ENCODE peak calls at places on chromosomes 11 and 22, in six cellular contexts. Q is SK-N-SH, Z is IMR-90, T is fibroblast of the aortic adventitia, P is HFFc6, I is H1. B is an unnamed sample.
A peak's percentile ranks its signal among the peaks of the same experiment; 100 is the strongest.

GRCh38 chr11:134034496-134035381 is 34.1 kb upstream of the JAM3 start:
- DNase-seq in T (no peak), Q (no peak), I (no peak), P (peak; percentile 48), Z (no peak), B (no peak)

GRCh38 chr11:128291835-128292234 is 295.5 kb downstream of the ETS1 start:
- DNase-seq in P (no peak), I (no peak), Q (no peak), T (no peak), Z (no peak), B (no peak)

GRCh38 chr11:34650528-34650927 is 29.6 kb downstream of the EHF start:
- DNase-seq in P (no peak), I (no peak), Q (no peak), T (peak; percentile 43), Z (peak; percentile 22), B (no peak)

GRCh38 chr11:124938970-124939369 is 3.1 kb upstream of the HEPACAM start:
- DNase-seq in T (no peak), Z (no peak), I (no peak), P (no peak), Q (no peak), B (no peak)

GRCh38 chr11:23585700-23586099 is 725.4 kb upstream of the CCDC179 start:
- DNase-seq in Q (no peak), I (no peak), T (no peak), Z (no peak), P (no peak), B (no peak)

GRCh38 chr11:1192741-1193325 is 30.0 kb upstream of the MUC5B start:
- DNase-seq in P (no peak), Z (no peak), T (no peak), Q (peak; percentile 7), I (no peak), B (no peak)

GRCh38 chr11:123545726-123546125 is 108.7 kb downstream of the SCN3B start:
- DNase-seq in P (no peak), T (peak; percentile 35), I (no peak), Q (no peak), Z (no peak), B (no peak)

GRCh38 chr22:39718206-39718605 is 147.7 kb downstream of the CACNA1I start:
- DNase-seq in I (no peak), Z (no peak), T (no peak), Q (no peak), P (no peak), B (no peak)

GRCh38 chr22:39144101-39144815 is 8.2 kb downstream of the CBX7 start:
- DNase-seq in P (peak; percentile 10), Q (no peak), T (peak; percentile 43), I (no peak), Z (peak; percentile 30), B (no peak)

GRCh38 chr11:75371930-75372876 is 20.7 kb upstream of the ARRB1 start:
- DNase-seq in Z (no peak), P (peak; percentile 39), Q (no peak), T (peak; percentile 60), I (no peak), B (no peak)

GRCh38 chr11:125165111-125165663 is 636 bp downstream of the PKNOX2 start:
- DNase-seq in P (no peak), Z (peak; percentile 24), I (peak; percentile 73), Q (peak; percentile 81), T (peak; percentile 30), B (no peak)

GRCh38 chr11:115141715-115142114 is 362.5 kb downstream of the CADM1 start:
- DNase-seq in I (no peak), P (no peak), Q (no peak), Z (no peak), T (no peak), B (no peak)

GRCh38 chr11:118928870-118929495 is 3.3 kb upstream of the BCL9L start:
- DNase-seq in T (peak; percentile 61), Z (peak; percentile 41), P (no peak), Q (peak; percentile 80), I (peak; percentile 80), B (no peak)

GRCh38 chr22:41197808-41198585 is 7.1 kb upstream of the L3MBTL2 start:
- DNase-seq in P (peak; percentile 28), Z (no peak), I (no peak), T (peak; percentile 32), Q (peak; percentile 48), B (no peak)

GRCh38 chr11:10072142-10072541 is 221.9 kb downstream of the SBF2 start:
- DNase-seq in P (peak; percentile 9), T (peak; percentile 52), I (no peak), Q (no peak), Z (peak; percentile 92), B (no peak)

GRCh38 chr11:103805688-103806009 is 230.8 kb upstream of the DDI1 start:
- DNase-seq in I (no peak), Z (no peak), Q (no peak), P (no peak), T (no peak), B (no peak)

GRCh38 chr11:112290462-112290894 is 29.8 kb upstream of the PLET1 start:
- DNase-seq in T (peak; percentile 21), P (no peak), I (no peak), Q (no peak), Z (no peak), B (no peak)

GRCh38 chr22:30606455-30607299 is at the start of gene TCN2:
- DNase-seq in I (peak; percentile 91), Z (peak; percentile 77), T (peak; percentile 59), Q (peak; percentile 80), P (peak; percentile 65), B (no peak)

GRCh38 chr11:68261006-68261405 is 10.8 kb downstream of the C11orf24 start:
- DNase-seq in I (no peak), Z (no peak), T (no peak), P (no peak), Q (no peak), B (no peak)

GRCh38 chr11:79437981-79438630 is 2.7 kb downstream of the TENM4 start:
- DNase-seq in I (no peak), Q (peak; percentile 67), T (peak; percentile 68), Z (peak; percentile 63), P (peak; percentile 69), B (no peak)

GRCh38 chr22:31269892-31270574 is 22.3 kb downstream of the PIK3IP1 start:
- DNase-seq in T (no peak), Q (no peak), I (no peak), P (no peak), Z (no peak), B (no peak)

GRCh38 chr11:65429069-65429681 is 6.6 kb downstream of the NEAT1 start:
- DNase-seq in P (peak; percentile 72), Z (peak; percentile 76), Q (no peak), I (no peak), T (peak; percentile 87), B (no peak)

GRCh38 chr11:119371778-119372182 is 9.7 kb downstream of the USP2 start:
- DNase-seq in T (no peak), Q (peak; percentile 44), P (no peak), I (no peak), Z (no peak), B (no peak)

GRCh38 chr22:42320463-42321416 is 50.3 kb upstream of the TCF20 start:
- DNase-seq in I (no peak), P (no peak), Z (no peak), Q (no peak), T (no peak), B (no peak)

GRCh38 chr11:44300881-44301855 is 8.8 kb downstream of the ALX4 start:
- DNase-seq in Q (no peak), P (peak; percentile 17), T (no peak), Z (no peak), I (no peak), B (peak; percentile 58)

DNA sequence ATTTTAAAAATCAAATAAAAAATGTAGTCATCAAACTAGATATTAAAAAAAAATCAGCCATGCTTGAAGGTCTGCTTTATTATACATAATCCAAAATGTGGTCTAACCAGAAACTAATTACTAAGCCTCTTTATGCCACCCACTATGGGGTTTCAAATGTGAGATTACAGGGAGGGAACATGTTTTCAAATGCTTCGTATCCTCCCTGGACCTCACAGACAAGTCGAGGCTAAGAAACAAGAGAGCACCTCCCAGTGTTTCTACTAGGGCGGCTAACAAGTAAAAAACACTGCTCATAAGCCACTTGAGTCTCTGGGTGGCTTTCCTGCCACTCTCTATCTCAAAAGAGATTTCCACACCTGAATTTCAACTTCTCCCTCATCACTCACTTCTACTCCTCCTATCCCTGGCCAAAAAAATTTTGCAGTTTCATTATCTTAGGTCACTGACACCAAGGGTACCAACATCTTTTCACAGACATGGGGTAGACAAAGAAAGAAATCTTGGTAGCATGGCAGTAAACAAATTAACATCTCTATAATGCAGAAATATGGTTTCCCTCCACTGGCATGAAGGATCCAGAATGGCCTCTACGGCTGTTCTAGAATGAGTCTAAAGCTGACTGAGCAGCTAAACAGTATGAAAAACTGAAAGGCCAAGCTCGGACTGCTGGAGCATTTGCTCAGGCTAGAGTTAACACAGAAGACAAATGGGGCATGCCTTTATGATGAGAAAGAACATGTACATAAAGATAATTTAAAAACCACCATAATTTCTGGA is 50.9 kb downstream of the PITPNB start:
- DNase-seq in T (no peak), I (no peak), Z (no peak), Q (no peak), P (no peak), B (no peak)
- TF ChIP-seq CTCF in T (no peak), I (no peak), Z (no peak), Q (no peak), P (no peak), B (no peak)

GRCh38 chr22:49979587-49980264 is 19.2 kb downstream of the PIM3 start:
- DNase-seq in I (peak; percentile 57), P (peak; percentile 31), Q (peak; percentile 64), T (peak; percentile 44), Z (no peak), B (no peak)

GRCh38 chr22:49977578-49977977 is 17.0 kb downstream of the PIM3 start:
- DNase-seq in Q (peak; percentile 7), Z (no peak), P (no peak), T (no peak), I (no peak), B (no peak)

GRCh38 chr22:49986325-49986724 is 25.8 kb downstream of the PIM3 start:
- DNase-seq in Q (no peak), Z (no peak), T (no peak), P (no peak), I (no peak), B (no peak)

GRCh38 chr22:49983148-49984042 is 22.8 kb downstream of the PIM3 start:
- DNase-seq in Q (peak; percentile 69), P (no peak), I (peak; percentile 83), T (no peak), Z (no peak), B (no peak)
- TF ChIP-seq CTCF in Q (peak; percentile 24), P (peak; percentile 66), I (peak; percentile 70), T (peak; percentile 37), Z (peak; percentile 28), B (peak; percentile 48)

GRCh38 chr11:47186937-47187681 is 875 bp upstream of the PACSIN3 start:
- DNase-seq in Z (peak; percentile 54), P (no peak), T (peak; percentile 60), I (peak; percentile 77), Q (peak; percentile 72), B (no peak)
- TF ChIP-seq CTCF in Z (no peak), P (peak; percentile 24), T (no peak), I (no peak), Q (no peak), B (peak; percentile 17)

DNA sequence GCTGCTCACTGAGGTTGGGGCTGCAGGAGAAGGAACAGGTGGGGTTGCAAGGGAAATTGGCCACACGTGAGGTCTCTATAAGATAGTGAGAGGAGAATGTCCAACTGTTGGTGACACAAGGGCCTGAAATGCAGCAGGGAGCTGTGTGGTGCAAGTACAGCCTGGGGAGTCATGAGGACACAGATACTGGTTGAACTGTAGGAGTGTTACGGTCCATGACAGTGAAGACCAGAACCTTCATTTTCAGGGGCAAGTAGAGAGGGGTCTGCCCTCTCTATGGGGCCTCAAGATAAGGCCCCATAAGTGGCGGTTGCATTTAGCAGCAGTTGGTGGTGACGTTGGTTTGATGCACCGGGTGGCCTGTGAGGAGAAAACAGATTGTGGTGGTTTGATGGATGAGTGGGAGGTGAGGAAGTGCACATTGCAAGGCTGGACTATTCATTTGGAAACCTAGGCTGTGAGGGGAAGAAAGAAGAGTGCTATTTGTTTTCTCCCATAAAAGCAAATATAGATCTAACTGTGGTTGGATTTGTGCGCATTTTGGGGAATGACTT is 39.4 kb downstream of the MICAL2 start:
- DNase-seq in T (no peak), P (no peak), Z (peak; percentile 83), Q (no peak), I (no peak), B (no peak)
- TF ChIP-seq CTCF in T (no peak), P (no peak), Z (no peak), Q (no peak), I (no peak), B (no peak)

B was measured in BJ.